ENCODE peak calls at places on chromosomes 1 and 21, in five cellular contexts. D is RPMI7951; F is CD8-positive, alpha-beta T cell; J is astrocyte of the spinal cord; V is iPS DF 6.9. S is an unnamed sample.
A peak's percentile ranks its signal among the peaks of the same experiment; 100 is the strongest.

GRCh38 chr1:1208713-1209433 is 2.5 kb upstream of the TNFRSF18 start:
- DNase-seq in D (peak; percentile 45), F (no peak), V (no peak), J (no peak), S (no peak)

GRCh38 chr1:181089017-181089776 is 697 bp downstream of the IER5 start:
- DNase-seq in J (peak; percentile 53), F (peak; percentile 25), V (no peak), D (no peak), S (no peak)

GRCh38 chr1:95660736-95661135 is 426.7 kb downstream of the RWDD3 start:
- DNase-seq in J (no peak), D (no peak), F (no peak), V (no peak), S (no peak)

GRCh38 chr1:154334647-154335350 is 9.5 kb downstream of the ATP8B2 start:
- DNase-seq in J (peak; percentile 80), D (peak; percentile 75), V (no peak), F (peak; percentile 89), S (peak; percentile 86)

GRCh38 chr1:201656670-201657032 is 117.7 kb downstream of the NAV1 start:
- DNase-seq in J (peak; percentile 63), V (no peak), D (peak; percentile 91), F (no peak), S (no peak)

GRCh38 chr1:229156819-229157218 is 114.1 kb upstream of the RAB4A start:
- DNase-seq in F (no peak), V (no peak), J (no peak), D (no peak), S (peak; percentile 15)

GRCh38 chr1:216812966-216813365 is 89.7 kb upstream of the ESRRG start:
- DNase-seq in J (peak; percentile 7), D (no peak), V (no peak), F (no peak), S (peak; percentile 36)

GRCh38 chr1:10236405-10237156 is 26.2 kb downstream of the KIF1B start:
- DNase-seq in D (no peak), V (no peak), J (no peak), F (no peak), S (no peak)

GRCh38 chr1:183884512-183884911 is 79.6 kb downstream of the RGL1 start:
- DNase-seq in F (no peak), V (no peak), D (no peak), J (no peak), S (no peak)

GRCh38 chr1:42944207-42944928 is 14.3 kb downstream of the SLC2A1 start:
- DNase-seq in D (no peak), V (no peak), J (no peak), F (no peak), S (peak; percentile 64)

GRCh38 chr1:27009601-27010197 is 3.0 kb downstream of the TENT5B start:
- DNase-seq in V (no peak), F (no peak), J (no peak), D (no peak), S (peak; percentile 55)

GRCh38 chr1:227429447-227430359 is 111.4 kb upstream of the CDC42BPA start:
- DNase-seq in D (peak; percentile 90), F (no peak), J (peak; percentile 58), V (no peak), S (peak; percentile 65)

GRCh38 chr1:195516036-195516435 is 1092.2 kb downstream of the KCNT2 start:
- DNase-seq in J (no peak), V (no peak), D (no peak), F (no peak), S (no peak)

GRCh38 chr1:107941123-107941522 is 23.9 kb downstream of the VAV3 start:
- DNase-seq in V (no peak), F (no peak), D (peak; percentile 59), J (no peak), S (no peak)

GRCh38 chr1:19405761-19406481 is 79.4 kb downstream of the CAPZB start:
- DNase-seq in J (peak; percentile 37), D (no peak), F (no peak), V (no peak), S (no peak)

GRCh38 chr1:31605908-31606427 is 11.5 kb upstream of the HCRTR1 start:
- DNase-seq in V (no peak), D (peak; percentile 65), J (peak; percentile 45), F (no peak), S (no peak)

GRCh38 chr21:35563885-35564451 is 496.4 kb downstream of the SETD4 start:
- DNase-seq in V (no peak), D (peak; percentile 91), F (no peak), J (peak; percentile 99), S (peak; percentile 84)

GRCh38 chr1:231639819-231640218 is 13.2 kb downstream of the DISC1 start:
- DNase-seq in V (no peak), F (no peak), J (no peak), D (no peak), S (no peak)

GRCh38 chr1:46489638-46490602 is at the start of gene DMBX1:
- DNase-seq in F (no peak), V (no peak), D (peak; percentile 14), J (no peak), S (peak; percentile 13)

GRCh38 chr1:233158322-233158721 is 137.2 kb downstream of the PCNX2 start:
- DNase-seq in V (no peak), D (no peak), F (no peak), J (no peak), S (no peak)

GRCh38 chr1:66981679-66982078 is 56.9 kb downstream of the MIER1 start:
- DNase-seq in J (no peak), V (no peak), F (peak; percentile 29), D (peak; percentile 62), S (peak; percentile 41)

GRCh38 chr21:37862536-37862935 is 53.7 kb downstream of the KCNJ6 start:
- DNase-seq in D (peak; percentile 42), F (no peak), V (no peak), J (peak; percentile 32), S (peak; percentile 44)

GRCh38 chr1:1072299-1072848 is 1.7 kb downstream of the RNF223 start:
- DNase-seq in V (no peak), F (no peak), J (no peak), D (no peak), S (no peak)

GRCh38 chr1:47650205-47650604 is 212.4 kb downstream of the FOXD2 start:
- DNase-seq in V (no peak), D (peak; percentile 87), J (peak; percentile 86), F (no peak), S (peak; percentile 91)

GRCh38 chr1:209875510-209875909 is 47.7 kb downstream of the UTP25 start:
- DNase-seq in F (no peak), D (peak; percentile 85), V (peak; percentile 41), J (peak; percentile 92), S (peak; percentile 86)

GRCh38 chr1:110207831-110208230 is 2.3 kb upstream of the KCNC4 start:
- DNase-seq in F (peak; percentile 75), D (peak; percentile 41), V (no peak), J (peak; percentile 34), S (peak; percentile 23)

GRCh38 chr1:39129514-39129913 is 75.0 kb upstream of the MACF1 start:
- DNase-seq in J (peak; percentile 57), V (no peak), F (no peak), D (peak; percentile 57), S (peak; percentile 55)